ENCODE peak calls at places on chromosomes 3 and 15, in five cellular contexts. E, C, O, M and R are unnamed samples.

GRCh38 chr3:179512398-179512797 is 50.3 kb upstream of the ACTL6A start:
- DNase-seq in E (no peak), C (no peak), O (no peak), M (no peak), R (no peak)

GRCh38 chr3:197525706-197526105 is 30.1 kb downstream of the BDH1 start:
- DNase-seq in E (no peak), C (no peak), O (no peak), M (no peak), R (no peak)

GRCh38 chr3:157857461-157857860 is 248.8 kb downstream of the SHOX2 start:
- DNase-seq in E (no peak), C (no peak), O (no peak), M (no peak), R (no peak)

GRCh38 chr15:65054333-65055200 is 9.4 kb downstream of the SLC51B start:
- DNase-seq in E (peak; percentile 60), C (peak; percentile 93), O (peak; percentile 53), M (peak; percentile 74), R (peak; percentile 91)

GRCh38 chr15:58546635-58547627 is 115.1 kb downstream of the LIPC start:
- DNase-seq in E (no peak), C (peak; percentile 93), O (no peak), M (no peak), R (peak; percentile 86)

GRCh38 chr15:95295905-95296618 is 1034.4 kb upstream of the NR2F2 start:
- DNase-seq in E (no peak), C (no peak), O (no peak), M (no peak), R (peak; percentile 47)

GRCh38 chr3:145936986-145937385 is 224.0 kb downstream of the PLOD2 start:
- DNase-seq in E (no peak), C (no peak), O (no peak), M (no peak), R (peak; percentile 25)

GRCh38 chr15:90402230-90402629 is 14.2 kb downstream of the IQGAP1 start:
- DNase-seq in E (no peak), C (no peak), O (no peak), M (peak; percentile 82), R (peak; percentile 74)

GRCh38 chr3:112925560-112925959 is 49.3 kb downstream of the CD200R1 start:
- DNase-seq in E (no peak), C (no peak), O (no peak), M (no peak), R (no peak)